ENCODE peak calls at places on chromosomes 6 and 20, in eight cellular contexts. H is transverse colon, A is GM23338, I is H1, P is HCT116, V is suprapubic skin, U is sigmoid colon, Z is HL-60. E is an unnamed sample.

GRCh38 chr6:114040871-114041270 is 69.9 kb upstream of the HDAC2 start:
- DNase-seq in I (no peak), V (no peak), A (no peak), H (no peak), Z (no peak), U (no peak), P (no peak), E (no peak)

GRCh38 chr6:108113557-108114519 is 39.3 kb upstream of the OSTM1 start:
- DNase-seq in P (peak; percentile 35), V (no peak), H (no peak), I (peak; percentile 80), U (no peak), A (peak; percentile 86), Z (peak; percentile 45), E (no peak)

GRCh38 chr20:35002426-35003210 is 47.0 kb downstream of the MYH7B start:
- DNase-seq in Z (no peak), P (no peak), H (no peak), V (no peak), A (no peak), U (peak; percentile 44), I (no peak), E (no peak)

GRCh38 chr6:37303891-37304503 is 46.1 kb upstream of the TMEM217 start:
- DNase-seq in A (peak; percentile 44), V (no peak), H (no peak), P (peak; percentile 10), I (no peak), U (no peak), Z (peak; percentile 20), E (no peak)

GRCh38 chr6:6057442-6058053 is 50.8 kb upstream of the NRN1 start:
- DNase-seq in U (no peak), H (no peak), I (no peak), Z (peak; percentile 43), P (peak; percentile 35), V (no peak), A (peak; percentile 78), E (no peak)

GRCh38 chr20:33789109-33789857 is 21.9 kb upstream of the CHMP4B start:
- DNase-seq in Z (peak; percentile 9), I (no peak), A (no peak), P (peak; percentile 98), H (peak; percentile 93), U (peak; percentile 89), V (no peak), E (no peak)

GRCh38 chr6:31193206-31193605 is 22.7 kb upstream of the POU5F1 start:
- DNase-seq in P (no peak), A (peak; percentile 65), U (no peak), V (no peak), H (no peak), I (no peak), Z (no peak), E (no peak)

GRCh38 chr6:121760640-121761213 is 325.3 kb downstream of the GJA1 start:
- DNase-seq in A (peak; percentile 33), H (no peak), U (no peak), Z (no peak), V (no peak), P (no peak), I (no peak), E (no peak)

GRCh38 chr20:15576401-15576800 is 996.8 kb downstream of the KIF16B start:
- DNase-seq in I (no peak), U (no peak), P (no peak), H (no peak), Z (no peak), V (no peak), A (no peak), E (no peak)

GRCh38 chr20:16699287-16699686 is 30.5 kb upstream of the SNRPB2 start:
- DNase-seq in A (peak; percentile 12), I (no peak), P (no peak), U (no peak), H (no peak), Z (no peak), V (no peak), E (no peak)

GRCh38 chr6:26534681-26535465 is 3.3 kb upstream of the HMGN4 start:
- DNase-seq in V (no peak), P (no peak), H (peak; percentile 54), A (peak; percentile 39), U (no peak), Z (no peak), I (no peak), E (no peak)

GRCh38 chr6:49284134-49284533 is 178.9 kb downstream of the MMUT start:
- DNase-seq in U (no peak), P (no peak), Z (no peak), A (no peak), I (no peak), V (no peak), H (no peak), E (no peak)
- TF ChIP-seq POLR2AphosphoS5 in U (no peak), P (no peak), Z (no peak), A (no peak), I (no peak), V (no peak), H (no peak), E (no peak)

DNA sequence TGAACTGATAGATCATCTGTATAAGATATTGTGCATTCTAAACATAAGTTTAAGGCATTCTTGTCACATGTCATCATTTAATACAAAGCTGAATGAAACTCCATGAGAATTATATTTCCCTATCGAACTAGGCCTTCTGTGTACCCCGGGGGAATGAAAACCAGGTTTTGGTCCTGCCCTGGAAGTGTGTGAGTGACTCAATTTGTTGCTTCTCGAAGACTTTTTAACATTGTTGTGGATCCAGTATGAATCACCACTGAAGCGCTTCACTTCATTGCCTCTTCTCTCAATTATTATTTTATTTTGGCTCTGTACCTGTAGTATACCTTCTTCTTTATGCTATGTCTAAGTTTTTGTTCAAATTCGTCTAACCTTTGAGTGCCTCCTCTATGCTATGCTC is 150.8 kb downstream of the GRIK2 start:
- DNase-seq in H (no peak), V (no peak), I (no peak), Z (no peak), P (no peak), A (no peak), U (no peak), E (no peak)
- TF ChIP-seq POLR2AphosphoS5 in H (no peak), V (no peak), I (no peak), Z (no peak), P (no peak), A (no peak), U (no peak), E (no peak)

GRCh38 chr20:58011947-58012610 is 216.4 kb downstream of the ANKRD60 start:
- DNase-seq in H (no peak), V (no peak), A (no peak), P (no peak), I (no peak), U (no peak), Z (no peak), E (no peak)
- TF ChIP-seq POLR2AphosphoS5 in H (no peak), V (no peak), A (no peak), P (no peak), I (no peak), U (no peak), Z (no peak), E (no peak)

GRCh38 chr6:41965429-41966213 is 24.0 kb upstream of the CCND3 start:
- DNase-seq in Z (no peak), U (peak; percentile 24), P (no peak), V (peak; percentile 34), A (peak; percentile 99), I (peak; percentile 63), H (no peak), E (no peak)
- TF ChIP-seq POLR2AphosphoS5 in Z (no peak), U (no peak), P (no peak), V (no peak), A (peak; percentile 26), I (peak; percentile 40), H (no peak), E (no peak)

GRCh38 chr6:15948930-15949900 is 179.7 kb upstream of the MYLIP start:
- DNase-seq in P (no peak), V (no peak), I (no peak), H (peak; percentile 67), U (no peak), Z (no peak), A (peak; percentile 28), E (no peak)
- TF ChIP-seq POLR2AphosphoS5 in P (no peak), V (no peak), I (no peak), H (no peak), U (no peak), Z (no peak), A (no peak), E (no peak)

GRCh38 chr6:42987533-42988451 is 3.4 kb downstream of the PPP2R5D start:
- DNase-seq in V (no peak), Z (no peak), U (no peak), P (no peak), H (no peak), A (no peak), I (no peak), E (no peak)

GRCh38 chr6:42984924-42985475 is 630 bp downstream of the PPP2R5D start:
- DNase-seq in V (no peak), A (peak; percentile 65), H (no peak), Z (peak; percentile 25), P (no peak), I (peak; percentile 53), U (no peak), E (no peak)

GRCh38 chr6:42981866-42982265 is 2.5 kb upstream of the PPP2R5D start:
- DNase-seq in H (no peak), Z (no peak), P (no peak), I (no peak), A (no peak), U (no peak), V (no peak), E (no peak)

GRCh38 chr6:42988486-42989020 is 4.2 kb downstream of the PPP2R5D start:
- DNase-seq in I (no peak), V (no peak), H (no peak), P (no peak), U (no peak), A (peak; percentile 7), Z (no peak), E (no peak)

GRCh38 chr6:42984001-42984923 is at the start of gene PPP2R5D:
- DNase-seq in P (peak; percentile 97), U (peak; percentile 99), I (peak; percentile 92), A (peak; percentile 100), V (peak; percentile 99), Z (peak; percentile 99), H (peak; percentile 98), E (peak; percentile 98)
- TF ChIP-seq POLR2AphosphoS5 in P (peak; percentile 96), U (peak; percentile 98), I (peak; percentile 92), A (peak; percentile 97), V (no peak), Z (peak; percentile 68), H (peak; percentile 96), E (peak; percentile 93)

DNA sequence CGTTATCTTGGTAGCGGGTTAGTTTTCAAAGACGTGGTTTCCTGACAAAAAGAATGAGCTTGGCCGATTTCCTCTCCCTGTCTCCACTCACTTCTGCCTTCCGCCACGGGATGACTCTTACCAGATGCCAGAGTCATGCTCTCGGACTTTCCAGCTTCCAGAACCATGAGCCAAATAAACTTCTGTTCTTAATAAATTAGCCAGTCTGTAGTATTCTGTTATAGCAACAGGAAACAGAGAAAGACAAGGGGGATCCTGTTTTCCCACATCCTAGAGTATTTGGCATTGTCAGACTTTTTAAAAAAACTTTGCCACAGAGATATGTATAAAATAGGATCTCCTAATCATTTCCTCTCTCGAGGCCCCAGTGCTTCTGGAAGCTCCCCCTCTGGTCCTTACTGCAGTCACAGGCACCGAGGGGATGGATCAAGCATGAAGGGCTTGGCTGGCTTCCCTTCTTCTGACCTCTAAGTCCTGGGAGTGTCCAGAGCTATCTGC is 84.9 kb upstream of the NAA20 start:
- DNase-seq in H (no peak), P (no peak), U (peak; percentile 84), I (no peak), Z (no peak), V (no peak), A (no peak), E (no peak)
- TF ChIP-seq POLR2AphosphoS5 in H (peak; percentile 12), P (no peak), U (peak; percentile 85), I (no peak), Z (no peak), V (no peak), A (no peak), E (no peak)

GRCh38 chr20:18466574-18466893 is 296 bp downstream of the DZANK1 start:
- DNase-seq in P (no peak), U (no peak), I (no peak), H (no peak), A (no peak), Z (no peak), V (no peak), E (no peak)
- TF ChIP-seq POLR2AphosphoS5 in P (peak; percentile 63), U (no peak), I (peak; percentile 27), H (no peak), A (peak; percentile 71), Z (no peak), V (no peak), E (no peak)